ENCODE peak calls at places on chromosomes 1 and 21, in five cellular contexts. U, C, O, Y and G are unnamed samples.

GRCh38 chr1:112995890-112996289 is 39.9 kb upstream of the SLC16A1 start:
- DNase-seq in U (peak), C (no peak), O (peak), Y (peak), G (no peak)

GRCh38 chr1:228683428-228683827 is 51.9 kb upstream of the RHOU start:
- DNase-seq in U (no peak), C (no peak), O (no peak), Y (no peak), G (no peak)

GRCh38 chr21:45363921-45364463 is 41.0 kb upstream of the COL18A1 start:
- DNase-seq in U (peak), C (peak), O (peak), Y (peak), G (peak)

GRCh38 chr1:54701996-54702395 is 13.7 kb upstream of the TTC4 start:
- DNase-seq in U (no peak), C (no peak), O (no peak), Y (no peak), G (no peak)

GRCh38 chr1:53266038-53266437 is 27.7 kb upstream of the MAGOH start:
- DNase-seq in U (peak), C (no peak), O (no peak), Y (peak), G (peak)

GRCh38 chr1:2523891-2524609 is 2.3 kb downstream of the PANK4 start:
- DNase-seq in U (no peak), C (no peak), O (no peak), Y (no peak), G (no peak)

GRCh38 chr1:166701603-166702090 is 137.6 kb upstream of the POGK start:
- DNase-seq in U (no peak), C (no peak), O (no peak), Y (no peak), G (no peak)

GRCh38 chr1:68111804-68112436 is 61.5 kb upstream of the DIRAS3 start:
- DNase-seq in U (peak), C (peak), O (peak), Y (peak), G (peak)

GRCh38 chr1:27876341-27877114 is 4.2 kb downstream of the THEMIS2 start:
- DNase-seq in U (no peak), C (no peak), O (no peak), Y (no peak), G (no peak)

GRCh38 chr1:186055846-186056245 is 319.2 kb downstream of the TPR start:
- DNase-seq in U (peak), C (no peak), O (peak), Y (no peak), G (peak)

GRCh38 chr1:93616996-93617669 is 64.5 kb downstream of the BCAR3 start:
- DNase-seq in U (no peak), C (peak), O (no peak), Y (peak), G (no peak)

GRCh38 chr1:228208831-228209524 is 1.1 kb downstream of the OBSCN start:
- DNase-seq in U (no peak), C (no peak), O (no peak), Y (no peak), G (no peak)

GRCh38 chr1:46248122-46248920 is 758 bp downstream of the RAD54L start:
- DNase-seq in U (peak), C (peak), O (peak), Y (peak), G (no peak)

GRCh38 chr1:228281631-228282328 is 73.9 kb downstream of the OBSCN start:
- DNase-seq in U (no peak), C (no peak), O (no peak), Y (no peak), G (no peak)

GRCh38 chr1:100921110-100921706 is 25.3 kb downstream of the SLC30A7 start:
- DNase-seq in U (peak), C (no peak), O (peak), Y (peak), G (peak)
- TF ChIP-seq CTCF in U (peak), C (peak), O (peak), Y (peak), G (peak)

GRCh38 chr1:9265037-9265436 is 27.7 kb upstream of the SPSB1 start:
- DNase-seq in U (no peak), C (no peak), O (no peak), Y (no peak), G (no peak)

GRCh38 chr1:9267827-9268581 is 24.7 kb upstream of the SPSB1 start:
- DNase-seq in U (no peak), C (no peak), O (no peak), Y (no peak), G (no peak)

GRCh38 chr1:9269078-9269501 is 23.6 kb upstream of the SPSB1 start:
- DNase-seq in U (peak), C (no peak), O (no peak), Y (no peak), G (no peak)

GRCh38 chr1:9265966-9266365 is 26.7 kb upstream of the SPSB1 start:
- DNase-seq in U (no peak), C (no peak), O (no peak), Y (no peak), G (no peak)

DNA sequence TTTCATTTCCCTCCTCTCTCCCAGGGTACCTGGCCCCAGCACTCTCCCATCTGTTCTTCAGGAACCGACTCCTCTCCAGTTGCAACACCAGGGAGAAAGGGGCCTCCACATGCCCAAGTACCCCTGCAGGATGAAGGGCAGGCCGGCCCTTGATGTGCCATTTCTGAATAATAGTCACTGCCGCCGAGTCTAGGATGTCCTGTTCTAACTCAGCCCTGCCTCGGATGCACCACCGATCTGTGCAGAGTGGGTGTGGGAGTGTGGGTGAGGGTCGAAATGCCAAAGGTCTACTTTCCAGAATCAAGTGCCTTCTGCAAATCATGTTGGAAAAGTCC is 25.4 kb upstream of the SPSB1 start:
- DNase-seq in U (no peak), C (no peak), O (no peak), Y (no peak), G (no peak)
- TF ChIP-seq CTCF in U (peak), C (no peak), O (no peak), Y (peak), G (no peak)

GRCh38 chr21:36966066-36966845 is at the start of gene HLCS:
- DNase-seq in U (peak), C (peak), O (peak), Y (peak), G (peak)
- TF ChIP-seq CTCF in U (no peak), C (no peak), O (no peak), Y (peak), G (peak)

GRCh38 chr1:204495078-204495753 is 611 bp upstream of the PIK3C2B start:
- DNase-seq in U (peak), C (no peak), O (no peak), Y (no peak), G (no peak)

GRCh38 chr1:204493882-204494280 is 724 bp downstream of the PIK3C2B start:
- DNase-seq in U (peak), C (peak), O (peak), Y (peak), G (no peak)

GRCh38 chr1:204493145-204493881 is 1.3 kb downstream of the PIK3C2B start:
- DNase-seq in U (peak), C (peak), O (peak), Y (peak), G (no peak)

GRCh38 chr1:204494281-204495077 is at the start of gene PIK3C2B:
- DNase-seq in U (peak), C (peak), O (peak), Y (peak), G (peak)

GRCh38 chr1:204491653-204492052 is 3.0 kb downstream of the PIK3C2B start:
- DNase-seq in U (no peak), C (no peak), O (no peak), Y (no peak), G (no peak)
- TF ChIP-seq CTCF in U (no peak), C (no peak), O (no peak), Y (no peak), G (no peak)

DNA sequence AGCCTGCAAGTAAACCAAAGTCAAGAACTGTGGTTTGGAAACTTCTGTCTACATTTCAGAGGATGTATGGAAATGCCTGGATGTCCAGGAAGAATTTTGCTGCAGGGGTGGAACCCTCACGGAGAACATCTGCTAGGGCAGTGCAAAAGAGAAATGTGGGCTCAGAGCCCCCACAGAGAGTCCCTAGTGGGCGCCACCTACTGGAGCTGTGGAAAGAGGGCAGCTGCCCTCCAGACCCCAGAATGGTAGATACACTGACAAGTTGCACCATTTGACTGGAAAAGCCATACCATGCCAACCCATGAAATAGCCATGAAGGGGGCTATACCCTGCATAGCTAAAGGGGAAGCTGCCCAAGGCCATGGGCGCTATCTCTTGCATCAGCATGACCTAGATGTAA is 1672.4 kb downstream of the KCNT2 start:
- DNase-seq in U (no peak), C (no peak), O (no peak), Y (no peak), G (no peak)
- TF ChIP-seq CTCF in U (no peak), C (no peak), O (no peak), Y (no peak), G (no peak)

GRCh38 chr1:180630408-180631196 is 1.2 kb upstream of the XPR1 start:
- DNase-seq in U (no peak), C (no peak), O (peak), Y (no peak), G (no peak)

GRCh38 chr1:180633092-180634045 is 1.5 kb downstream of the XPR1 start:
- DNase-seq in U (peak), C (no peak), O (peak), Y (peak), G (peak)

GRCh38 chr1:180631197-180631765 is 541 bp upstream of the XPR1 start:
- DNase-seq in U (no peak), C (no peak), O (no peak), Y (no peak), G (no peak)

GRCh38 chr1:180632326-180633088 is 685 bp downstream of the XPR1 start:
- DNase-seq in U (peak), C (peak), O (no peak), Y (peak), G (no peak)

GRCh38 chr1:180631766-180632325 is at the start of gene XPR1:
- DNase-seq in U (peak), C (peak), O (peak), Y (peak), G (peak)
- TF ChIP-seq CTCF in U (no peak), C (peak), O (peak), Y (peak), G (peak)

GRCh38 chr1:195462152-195462551 is 1146.1 kb downstream of the KCNT2 start:
- DNase-seq in U (no peak), C (no peak), O (no peak), Y (no peak), G (no peak)
- TF ChIP-seq CTCF in U (no peak), C (no peak), O (no peak), Y (no peak), G (no peak)

GRCh38 chr1:155324717-155325595 is 4.3 kb downstream of the RUSC1 start:
- DNase-seq in U (peak), C (peak), O (peak), Y (peak), G (peak)
- TF ChIP-seq CTCF in U (peak), C (peak), O (peak), Y (peak), G (peak)